ENCODE peak calls at places on chromosomes 6 and 20, in five cellular contexts. U, T, G, M and I are unnamed samples.

GRCh38 chr6:78251930-78252329 is 599.1 kb downstream of the MEI4 start:
- DNase-seq in U (no peak), T (no peak), G (no peak), M (no peak), I (no peak)

GRCh38 chr6:1047926-1048595 is 263.8 kb upstream of the FOXQ1 start:
- DNase-seq in U (no peak), T (no peak), G (no peak), M (no peak), I (no peak)

GRCh38 chr6:3457710-3458605 is 1.1 kb upstream of the SLC22A23 start:
- DNase-seq in U (peak), T (no peak), G (peak), M (no peak), I (no peak)

GRCh38 chr6:47355496-47355895 is 45.8 kb upstream of the TNFRSF21 start:
- DNase-seq in U (no peak), T (no peak), G (no peak), M (no peak), I (no peak)

GRCh38 chr6:108115598-108116058 is 41.1 kb upstream of the OSTM1 start:
- DNase-seq in U (peak), T (no peak), G (no peak), M (no peak), I (peak)

GRCh38 chr20:31666258-31667042 is 28.7 kb downstream of the COX4I2 start:
- DNase-seq in U (no peak), T (no peak), G (peak), M (no peak), I (no peak)

GRCh38 chr20:10240655-10241054 is 22.0 kb downstream of the SNAP25 start:
- DNase-seq in U (no peak), T (no peak), G (no peak), M (no peak), I (no peak)

GRCh38 chr20:25203891-25204320 is 8.4 kb downstream of the ENTPD6 start:
- DNase-seq in U (no peak), T (no peak), G (no peak), M (no peak), I (no peak)

GRCh38 chr6:17987576-17988421 is at the start of gene KIF13A:
- DNase-seq in U (peak), T (peak), G (peak), M (no peak), I (peak)

GRCh38 chr20:15967334-15967733 is 605.9 kb downstream of the KIF16B start:
- DNase-seq in U (no peak), T (no peak), G (no peak), M (no peak), I (no peak)

GRCh38 chr6:43146228-43146627 is 24.8 kb upstream of the SRF start:
- DNase-seq in U (no peak), T (no peak), G (no peak), M (no peak), I (no peak)

GRCh38 chr6:44512868-44513641 is 125.5 kb downstream of the CDC5L start:
- DNase-seq in U (peak), T (no peak), G (no peak), M (no peak), I (no peak)

GRCh38 chr6:56864171-56864616 is 90.7 kb upstream of the BEND6 start:
- DNase-seq in U (no peak), T (no peak), G (no peak), M (no peak), I (no peak)

GRCh38 chr6:65989676-65990075 is 282.6 kb upstream of the EYS start:
- DNase-seq in U (no peak), T (no peak), G (no peak), M (no peak), I (no peak)

GRCh38 chr20:48332555-48332954 is 495.2 kb downstream of the PREX1 start:
- DNase-seq in U (no peak), T (no peak), G (no peak), M (no peak), I (no peak)

GRCh38 chr20:2178328-2179232 is 77.0 kb downstream of the STK35 start:
- DNase-seq in U (no peak), T (no peak), G (no peak), M (no peak), I (no peak)

GRCh38 chr20:53708129-53708968 is 114.7 kb upstream of the ZNF217 start:
- DNase-seq in U (peak), T (no peak), G (no peak), M (no peak), I (no peak)

GRCh38 chr20:24027229-24027628 is 38.6 kb upstream of the GGTLC1 start:
- DNase-seq in U (no peak), T (peak), G (no peak), M (peak), I (no peak)

GRCh38 chr6:124772733-124773319 is 189.4 kb upstream of the RNF217 start:
- DNase-seq in U (no peak), T (no peak), G (no peak), M (no peak), I (no peak)